ENCODE peak calls at places on chromosomes 3 and 15, in nine cellular contexts. V is psoas muscle, J is NB4, F is testis, M is lower lobe of right lung, K is kidney epithelial cell, Z is spleen, D is esophagus muscularis mucosa, C is pancreas. E is an unnamed sample.

GRCh38 chr15:58520464-58520863 is 88.7 kb downstream of the LIPC start:
- DNase-seq in V (no peak), J (peak), F (no peak), M (no peak), K (no peak), Z (no peak), D (no peak), C (no peak), E (no peak)

GRCh38 chr3:123739754-123740153 is 144.4 kb downstream of the MYLK start:
- DNase-seq in V (no peak), J (no peak), F (no peak), M (no peak), K (peak), Z (no peak), D (no peak), C (no peak), E (no peak)

GRCh38 chr3:46359748-46360509 is 6.0 kb downstream of the CCR2 start:
- DNase-seq in V (no peak), J (peak), F (peak), M (no peak), K (peak), Z (no peak), D (no peak), C (no peak), E (no peak)

GRCh38 chr3:131702156-131702555 is 199.4 kb upstream of the MRPL3 start:
- DNase-seq in V (no peak), J (no peak), F (no peak), M (no peak), K (no peak), Z (no peak), D (no peak), C (no peak), E (no peak)

GRCh38 chr3:52437326-52438103 is 7.4 kb downstream of the SEMA3G start:
- DNase-seq in V (no peak), J (no peak), F (no peak), M (no peak), K (no peak), Z (no peak), D (no peak), C (no peak), E (no peak)

GRCh38 chr3:42025388-42026138 is 63.7 kb upstream of the ULK4 start:
- DNase-seq in V (peak), J (peak), F (peak), M (peak), K (peak), Z (peak), D (peak), C (peak), E (peak)

GRCh38 chr3:45552031-45552772 is 42.3 kb upstream of the LIMD1 start:
- DNase-seq in V (no peak), J (no peak), F (peak), M (no peak), K (no peak), Z (no peak), D (no peak), C (no peak), E (no peak)

GRCh38 chr15:71079208-71080044 is 35.8 kb upstream of the THSD4 start:
- DNase-seq in V (no peak), J (no peak), F (no peak), M (no peak), K (peak), Z (no peak), D (no peak), C (peak), E (no peak)

GRCh38 chr3:14152233-14152962 is 26.0 kb downstream of the XPC start:
- DNase-seq in V (no peak), J (peak), F (peak), M (no peak), K (no peak), Z (no peak), D (peak), C (no peak), E (no peak)

GRCh38 chr15:79598639-79599038 is 166.5 kb downstream of the MINAR1 start:
- DNase-seq in V (no peak), J (no peak), F (no peak), M (no peak), K (no peak), Z (no peak), D (peak), C (no peak), E (no peak)

GRCh38 chr3:154953538-154953937 is 126.6 kb upstream of the MME start:
- DNase-seq in V (no peak), J (no peak), F (no peak), M (no peak), K (no peak), Z (no peak), D (no peak), C (no peak), E (no peak)

GRCh38 chr3:168991813-168992212 is 671.7 kb downstream of the MECOM start:
- DNase-seq in V (no peak), J (no peak), F (no peak), M (no peak), K (no peak), Z (no peak), D (no peak), C (no peak), E (no peak)

DNA sequence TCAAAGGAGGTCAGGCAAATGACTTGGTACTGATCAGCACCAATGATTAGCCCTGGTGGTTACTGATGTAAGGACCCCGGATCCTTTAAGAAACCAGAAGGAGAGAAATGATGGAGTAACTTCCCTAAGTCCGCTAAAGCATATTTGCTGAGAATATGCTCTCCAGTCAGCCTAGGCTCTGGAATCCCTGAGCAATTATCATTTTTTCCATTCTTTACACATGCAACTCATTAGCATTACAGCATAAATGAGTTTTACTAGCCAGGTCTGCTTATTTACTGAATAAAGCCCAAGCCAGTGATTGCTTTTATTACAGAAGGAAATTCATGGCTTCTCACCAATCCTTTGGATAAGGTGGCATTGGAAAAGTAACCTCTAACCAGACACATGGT is 139.2 kb upstream of the WNT5A start:
- DNase-seq in V (no peak), J (no peak), F (no peak), M (no peak), K (no peak), Z (no peak), D (no peak), C (no peak), E (no peak)
- TF ChIP-seq CTCF in V (no peak), J (no peak), F (no peak), M (no peak), K (no peak), Z (no peak), D (no peak), C (no peak), E (no peak)

DNA sequence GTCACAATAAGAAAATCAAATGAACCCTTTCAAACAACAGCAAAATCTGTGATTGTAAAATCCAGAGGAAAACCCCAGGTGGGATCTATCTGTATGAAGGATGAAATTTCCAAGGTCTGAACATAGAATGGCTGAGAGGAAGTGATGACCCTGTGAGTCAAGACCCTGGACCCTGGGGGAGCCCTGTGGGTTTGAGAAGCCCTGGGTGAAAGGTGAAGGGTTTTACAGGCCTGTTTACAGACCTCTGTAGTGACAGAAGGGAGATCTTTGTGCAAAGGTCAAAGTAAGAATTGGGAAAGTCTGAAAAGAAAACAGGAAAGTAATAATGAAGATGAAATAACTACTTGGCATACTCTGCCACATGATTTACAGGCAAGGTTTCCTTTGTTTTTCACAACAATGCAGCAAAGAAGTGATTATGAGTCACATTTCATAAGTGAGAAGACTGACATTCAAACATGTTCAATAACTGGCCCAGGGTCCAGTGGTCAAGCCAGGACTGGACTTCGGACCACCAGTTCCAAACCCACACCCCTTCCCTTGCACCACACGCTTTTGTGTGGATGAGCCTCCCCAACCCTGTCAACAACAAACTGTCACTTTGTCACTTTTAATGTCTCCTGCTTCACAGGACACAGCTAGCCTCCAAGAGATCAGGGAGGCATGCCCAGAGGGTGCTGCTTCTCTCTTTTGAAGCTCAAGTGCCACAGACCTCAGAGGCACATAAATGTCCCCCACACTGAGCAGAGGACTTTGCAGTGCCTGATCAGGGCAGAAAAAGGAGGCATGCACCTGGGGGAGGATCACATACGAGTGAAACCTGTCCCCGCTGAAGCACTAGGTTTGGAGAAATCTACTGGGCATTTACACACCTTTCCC is 21.5 kb downstream of the CD86 start:
- DNase-seq in V (no peak), J (peak), F (no peak), M (no peak), K (no peak), Z (no peak), D (no peak), C (no peak), E (no peak)
- H3K4me3 ChIP-seq in V (no peak), J (no peak), F (no peak), M (no peak), K (no peak), Z (no peak), D (no peak), C (no peak), E (no peak)

GRCh38 chr3:107911337-107912000 is 179.4 kb downstream of the CD47 start:
- DNase-seq in V (no peak), J (no peak), F (no peak), M (no peak), K (no peak), Z (no peak), D (no peak), C (no peak), E (no peak)
- TF ChIP-seq CTCF in V (no peak), J (no peak), F (no peak), M (no peak), K (no peak), Z (no peak), D (no peak), C (no peak), E (no peak)

GRCh38 chr15:74789171-74789627 is 7.3 kb downstream of the CSK start:
- DNase-seq in V (no peak), J (no peak), F (no peak), M (no peak), K (no peak), Z (peak), D (no peak), C (no peak), E (no peak)

GRCh38 chr15:74786659-74787165 is 4.8 kb downstream of the CSK start:
- DNase-seq in V (no peak), J (peak), F (no peak), M (no peak), K (no peak), Z (peak), D (no peak), C (no peak), E (no peak)

GRCh38 chr15:74787251-74788041 is 5.6 kb downstream of the CSK start:
- DNase-seq in V (peak), J (peak), F (peak), M (peak), K (no peak), Z (peak), D (no peak), C (no peak), E (peak)

GRCh38 chr15:74788716-74789151 is 6.9 kb downstream of the CSK start:
- DNase-seq in V (no peak), J (peak), F (no peak), M (no peak), K (no peak), Z (peak), D (no peak), C (no peak), E (no peak)

GRCh38 chr15:74788042-74788715 is 6.3 kb downstream of the CSK start:
- DNase-seq in V (no peak), J (peak), F (no peak), M (no peak), K (no peak), Z (peak), D (no peak), C (no peak), E (no peak)
- H3K4me3 ChIP-seq in V (no peak), J (peak), F (no peak), M (peak), K (no peak), Z (peak), D (no peak), C (no peak), E (no peak)

DNA sequence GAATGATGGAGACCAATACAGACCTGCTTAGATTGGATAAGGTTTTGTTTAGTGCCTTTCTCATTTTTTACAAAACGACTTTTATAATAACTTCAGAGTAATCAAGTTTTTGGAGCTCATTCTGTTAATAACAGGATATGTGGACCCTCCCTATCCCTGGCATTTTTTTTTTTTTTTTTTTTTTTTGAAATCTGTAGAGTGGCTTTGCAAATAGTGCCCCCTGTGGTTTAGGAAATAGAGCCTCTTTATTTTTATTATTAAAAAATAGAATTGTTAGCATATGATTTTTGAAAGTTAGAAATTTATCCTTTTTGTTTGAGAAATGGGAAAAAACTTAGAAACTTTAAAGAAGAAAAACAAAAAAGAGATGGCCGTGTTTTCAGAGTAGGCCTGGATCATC is 11.4 kb downstream of the SKIL start:
- DNase-seq in V (no peak), J (no peak), F (no peak), M (no peak), K (no peak), Z (no peak), D (no peak), C (no peak), E (no peak)
- TF ChIP-seq CTCF in V (no peak), J (no peak), F (peak), M (peak), K (peak), Z (no peak), D (peak), C (no peak), E (peak)

GRCh38 chr3:159761826-159762225 is 226.8 kb upstream of the IL12A start:
- DNase-seq in V (no peak), J (no peak), F (no peak), M (no peak), K (no peak), Z (no peak), D (no peak), C (no peak), E (no peak)
- H3K4me3 ChIP-seq in V (no peak), J (no peak), F (no peak), M (no peak), K (no peak), Z (no peak), D (no peak), C (no peak), E (peak)

DNA sequence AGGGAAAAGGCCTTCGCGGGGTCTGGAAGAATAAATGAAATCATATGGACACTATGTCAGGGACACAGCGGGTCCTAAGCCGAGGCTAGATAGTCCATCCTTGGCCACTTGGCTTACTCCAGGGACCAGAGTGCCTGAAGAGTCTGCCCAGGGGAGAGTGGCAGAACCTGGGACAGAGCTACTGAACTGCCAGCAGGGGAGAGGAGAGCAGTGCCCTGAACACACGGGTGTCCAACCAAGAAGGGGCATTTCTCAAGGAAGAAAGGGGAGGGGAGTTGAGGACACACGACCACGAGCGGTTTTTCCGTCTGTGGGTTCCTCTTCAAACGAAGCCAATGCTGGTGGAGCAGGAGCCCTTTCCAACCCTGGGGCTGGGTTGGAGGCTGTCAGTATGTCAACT is 1.0 kb downstream of the ACAN start:
- DNase-seq in V (no peak), J (no peak), F (no peak), M (no peak), K (no peak), Z (no peak), D (no peak), C (no peak), E (no peak)
- TF ChIP-seq CTCF in V (no peak), J (no peak), F (no peak), M (no peak), K (no peak), Z (no peak), D (no peak), C (no peak), E (no peak)

DNA sequence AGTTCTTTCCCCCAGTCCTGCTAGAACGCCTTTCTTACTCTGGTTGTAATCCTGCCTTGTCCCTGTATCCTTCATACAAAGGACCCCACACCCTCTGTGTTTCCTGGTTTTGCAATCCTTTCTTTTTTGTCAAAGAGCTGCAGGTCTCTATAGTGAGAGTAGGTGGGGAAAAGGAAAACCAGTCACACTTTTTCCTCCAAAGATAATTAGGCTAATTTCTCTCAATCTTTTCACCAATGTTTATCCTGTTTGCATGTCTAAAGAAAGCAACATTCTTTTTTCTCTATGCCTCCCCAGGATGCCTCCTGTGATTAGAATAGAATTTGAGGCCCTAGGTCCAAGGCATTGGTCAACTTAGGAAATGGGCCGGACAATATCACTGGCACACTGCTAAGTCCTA is 25.4 kb downstream of the SEMA6D start:
- DNase-seq in V (no peak), J (no peak), F (no peak), M (no peak), K (no peak), Z (no peak), D (no peak), C (no peak), E (no peak)
- H3K4me3 ChIP-seq in V (no peak), J (no peak), F (no peak), M (no peak), K (no peak), Z (no peak), D (no peak), C (no peak), E (no peak)

E was measured in HFF-Myc.